ENCODE peak calls at places on chromosome 4, in seven cellular contexts. U is K562, N is fibroblast of mammary gland, H is transverse colon, R is GM23338, K is fibroblast of lung, J is adrenal gland. X is an unnamed sample.
A peak's percentile ranks its signal among the peaks of the same experiment; 100 is the strongest.

GRCh38 chr4:55398461-55398860 is 2.7 kb downstream of the TMEM165 start:
- DNase-seq in U (peak; percentile 60), N (peak; percentile 73), H (no peak), R (no peak), K (peak; percentile 40), J (no peak), X (peak; percentile 85)

GRCh38 chr4:42326524-42326923 is 70.8 kb upstream of the SHISA3 start:
- DNase-seq in U (no peak), N (no peak), H (no peak), R (no peak), K (no peak), J (no peak), X (no peak)

GRCh38 chr4:181261279-181261678 is 981.9 kb upstream of the TENM3 start:
- DNase-seq in U (no peak), N (peak; percentile 17), H (no peak), R (peak; percentile 66), K (peak; percentile 44), J (no peak), X (peak; percentile 4)

GRCh38 chr4:6944311-6945051 is 34.9 kb downstream of the TBC1D14 start:
- DNase-seq in U (no peak), N (no peak), H (peak; percentile 61), R (no peak), K (no peak), J (peak; percentile 66), X (no peak)

GRCh38 chr4:9765091-9765490 is 16.3 kb upstream of the DRD5 start:
- DNase-seq in U (peak; percentile 9), N (peak; percentile 2), H (peak; percentile 44), R (peak; percentile 65), K (peak; percentile 2), J (peak; percentile 18), X (peak; percentile 48)

GRCh38 chr4:107709916-107710315 is 10.1 kb downstream of the PAPSS1 start:
- DNase-seq in U (no peak), N (peak; percentile 25), H (no peak), R (no peak), K (no peak), J (no peak), X (peak; percentile 42)

GRCh38 chr4:41635441-41635840 is 97.5 kb downstream of the LIMCH1 start:
- DNase-seq in U (no peak), N (no peak), H (no peak), R (no peak), K (no peak), J (no peak), X (no peak)

GRCh38 chr4:95728145-95728544 is 111.7 kb upstream of the PDHA2 start:
- DNase-seq in U (no peak), N (peak; percentile 60), H (no peak), R (no peak), K (peak; percentile 11), J (peak; percentile 49), X (peak; percentile 71)

GRCh38 chr4:107058828-107059227 is 22.7 kb upstream of the DKK2 start:
- DNase-seq in U (no peak), N (peak; percentile 55), H (no peak), R (no peak), K (no peak), J (no peak), X (no peak)

GRCh38 chr4:121145430-121145829 is 18.7 kb downstream of the TNIP3 start:
- DNase-seq in U (no peak), N (no peak), H (no peak), R (no peak), K (no peak), J (no peak), X (no peak)

GRCh38 chr4:22625301-22625700 is 67.4 kb upstream of the GBA3 start:
- DNase-seq in U (no peak), N (no peak), H (no peak), R (peak; percentile 32), K (no peak), J (no peak), X (peak; percentile 4)

GRCh38 chr4:121034010-121034409 is 38.3 kb downstream of the NDNF start:
- DNase-seq in U (no peak), N (peak; percentile 70), H (no peak), R (no peak), K (peak; percentile 82), J (peak; percentile 51), X (peak; percentile 42)

GRCh38 chr4:127578967-127579366 is 53.8 kb upstream of the INTU start:
- DNase-seq in U (no peak), N (no peak), H (no peak), R (no peak), K (no peak), J (no peak), X (no peak)

GRCh38 chr4:81799371-81799770 is 327.7 kb upstream of the RASGEF1B start:
- DNase-seq in U (no peak), N (no peak), H (no peak), R (no peak), K (no peak), J (no peak), X (peak; percentile 21)

GRCh38 chr4:40439519-40439918 is 104.4 kb downstream of the CHRNA9 start:
- DNase-seq in U (no peak), N (no peak), H (no peak), R (no peak), K (no peak), J (no peak), X (peak; percentile 46)

GRCh38 chr4:2251073-2251794 is 9.3 kb upstream of the HAUS3 start:
- DNase-seq in U (no peak), N (no peak), H (no peak), R (no peak), K (no peak), J (peak; percentile 15), X (no peak)

GRCh38 chr4:118948545-118949144 is 60.0 kb downstream of the SYNPO2 start:
- DNase-seq in U (no peak), N (peak; percentile 34), H (no peak), R (peak; percentile 37), K (no peak), J (no peak), X (peak; percentile 40)

GRCh38 chr4:169377367-169377766 is 106.6 kb upstream of the SH3RF1 start:
- DNase-seq in U (no peak), N (no peak), H (no peak), R (no peak), K (no peak), J (no peak), X (no peak)

GRCh38 chr4:77141964-77142641 is 14.9 kb upstream of the CCNG2 start:
- DNase-seq in U (no peak), N (no peak), H (no peak), R (no peak), K (no peak), J (no peak), X (no peak)

GRCh38 chr4:61772116-61772515 is 572.0 kb downstream of the ADGRL3 start:
- DNase-seq in U (no peak), N (no peak), H (no peak), R (no peak), K (no peak), J (no peak), X (peak; percentile 80)

DNA sequence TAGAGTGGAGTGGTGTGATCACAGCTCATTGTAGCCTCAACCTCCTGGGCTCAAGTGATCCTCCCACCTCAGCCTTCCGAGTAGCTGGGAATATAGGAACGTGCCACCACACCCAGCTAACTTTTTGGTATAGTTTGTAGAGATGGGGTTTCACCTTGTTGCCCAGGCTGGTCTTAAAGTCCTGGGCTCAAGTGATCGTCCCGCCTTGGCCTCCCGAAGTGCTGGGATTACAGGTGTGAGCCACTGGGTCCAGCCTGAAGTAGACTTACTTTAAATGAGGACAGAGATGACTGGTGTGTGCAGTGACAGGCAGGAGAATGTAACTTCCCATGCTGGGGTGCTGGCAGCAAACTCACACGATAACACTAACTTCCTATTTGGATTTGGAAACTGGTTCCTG is 95.8 kb downstream of the GATB start:
- DNase-seq in U (no peak), N (no peak), H (no peak), R (no peak), K (no peak), J (no peak), X (no peak)
- H3K4me3 ChIP-seq in U (no peak overlapping the region), N (no peak overlapping the region), H (no peak overlapping the region), R (no peak overlapping the region), K (no peak overlapping the region), J (no peak overlapping the region), X (no peak overlapping the region)

GRCh38 chr4:88573995-88574394 is 18.3 kb upstream of the HERC3 start:
- DNase-seq in U (no peak), N (peak; percentile 34), H (no peak), R (peak; percentile 80), K (peak; percentile 35), J (no peak), X (no peak)
- TF ChIP-seq CTCF in U (no peak), N (peak; percentile 37), H (no peak), R (peak; percentile 62), K (peak; percentile 15), J (no peak), X (no peak)

GRCh38 chr4:123346944-123347343 is 49.7 kb upstream of the SPRY1 start:
- DNase-seq in U (no peak), N (no peak), H (no peak), R (no peak), K (no peak), J (no peak), X (no peak)

GRCh38 chr4:123343400-123344060 is 53.1 kb upstream of the SPRY1 start:
- DNase-seq in U (no peak), N (no peak), H (no peak), R (no peak), K (no peak), J (no peak), X (no peak)

GRCh38 chr4:123345924-123346300 is 50.7 kb upstream of the SPRY1 start:
- DNase-seq in U (no peak), N (no peak), H (no peak), R (no peak), K (no peak), J (no peak), X (no peak)

GRCh38 chr4:123345132-123345923 is 51.3 kb upstream of the SPRY1 start:
- DNase-seq in U (no peak), N (no peak), H (no peak), R (no peak), K (no peak), J (no peak), X (no peak)

DNA sequence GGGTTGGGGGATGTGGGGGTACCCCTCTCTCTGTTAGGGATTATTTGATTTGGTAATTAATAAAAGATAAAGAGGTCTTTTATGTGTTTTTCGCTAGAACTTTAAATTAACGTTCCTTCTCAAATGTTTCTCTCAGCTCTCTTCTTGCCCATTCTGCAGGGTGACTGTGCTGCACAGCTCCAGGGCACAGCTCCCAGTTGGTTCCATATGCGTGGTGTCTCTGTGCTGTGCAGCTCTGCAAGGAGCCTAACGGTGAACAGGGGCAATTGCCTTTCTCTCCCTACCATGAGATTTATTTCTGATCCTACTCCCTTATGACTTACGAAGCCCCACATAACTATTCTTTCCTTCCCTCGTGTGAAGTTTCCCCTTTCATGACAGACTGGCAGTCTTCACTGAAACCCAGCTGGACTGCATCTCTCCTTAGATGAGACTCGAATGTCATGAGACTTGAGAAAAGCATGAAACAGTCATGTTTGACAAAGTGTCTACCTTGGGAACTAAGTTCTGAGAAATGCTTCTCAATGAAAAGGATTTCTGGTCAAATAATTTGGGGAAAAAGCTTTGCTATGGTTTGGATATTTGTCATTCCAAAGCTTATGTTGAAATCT is 50.2 kb upstream of the SPRY1 start:
- DNase-seq in U (no peak), N (no peak), H (no peak), R (no peak), K (no peak), J (no peak), X (no peak)
- H3K4me3 ChIP-seq in U (no peak overlapping the region), N (no peak overlapping the region), H (no peak overlapping the region), R (no peak overlapping the region), K (no peak overlapping the region), J (no peak overlapping the region), X (no peak overlapping the region)

GRCh38 chr4:75552452-75552851 is 3.4 kb upstream of the ODAPH start:
- DNase-seq in U (no peak), N (no peak), H (no peak), R (no peak), K (no peak), J (no peak), X (peak; percentile 16)

GRCh38 chr4:75557696-75558095 is 1.8 kb downstream of the ODAPH start:
- DNase-seq in U (no peak), N (no peak), H (no peak), R (no peak), K (no peak), J (no peak), X (no peak)

GRCh38 chr4:75555294-75556164 is at the start of gene ODAPH:
- DNase-seq in U (peak; percentile 25), N (peak; percentile 29), H (peak; percentile 38), R (peak; percentile 15), K (no peak), J (no peak), X (peak; percentile 88)
- TF ChIP-seq CTCF in U (peak; percentile 20), N (no peak), H (no peak), R (no peak), K (no peak), J (no peak), X (no peak)

X was measured in epithelial cell of esophagus.